ENCODE peak calls at places on chromosomes 4 and X, in four cellular contexts. A, H, J and T are unnamed samples.

GRCh38 chr4:85595098-85595775 is 120.3 kb downstream of the ARHGAP24 start:
- DNase-seq in H (no peak), A (no peak), J (no peak), T (no peak)

GRCh38 chr4:48546336-48546735 is 56.3 kb downstream of the ZAR1 start:
- DNase-seq in J (no peak), A (peak; percentile 37), H (peak; percentile 61), T (no peak)

GRCh38 chr4:8538703-8539567 is 41.3 kb upstream of the GPR78 start:
- DNase-seq in J (no peak), A (no peak), H (no peak), T (no peak)

GRCh38 chr4:145545538-145546224 is 64.0 kb downstream of the SMAD1 start:
- DNase-seq in A (no peak), H (no peak), J (peak; percentile 79), T (no peak)

GRCh38 chrX:2220296-2220695 is 280.5 kb downstream of the DHRSX start:
- DNase-seq in H (no peak), A (no peak), J (no peak), T (no peak)

GRCh38 chr4:173821031-173821430 is 291.0 kb upstream of the HAND2 start:
- DNase-seq in J (no peak), H (no peak), A (no peak), T (no peak)

GRCh38 chr4:92305878-92306520 is 2.2 kb downstream of the GRID2 start:
- DNase-seq in H (no peak), J (no peak), A (no peak), T (no peak)

GRCh38 chr4:77358315-77358928 is 201.4 kb downstream of the CCNG2 start:
- DNase-seq in A (no peak), H (peak; percentile 67), J (peak; percentile 35), T (no peak)

GRCh38 chr4:23476514-23477090 is 413.2 kb downstream of the PPARGC1A start:
- DNase-seq in A (no peak), J (no peak), H (no peak), T (no peak)

GRCh38 chr4:88689877-88690276 is 7.8 kb downstream of the NAP1L5 start:
- DNase-seq in J (no peak), H (no peak), A (no peak), T (no peak)

GRCh38 chrX:115177941-115178340 is 11.3 kb upstream of the RBMXL3 start:
- DNase-seq in A (no peak), H (no peak), J (no peak), T (no peak)

GRCh38 chr4:139301821-139302611 is at the start of gene NDUFC1:
- DNase-seq in A (peak; percentile 66), H (peak; percentile 86), J (peak; percentile 29), T (peak; percentile 81)

GRCh38 chr4:76485450-76485849 is 50.4 kb downstream of the SHROOM3 start:
- DNase-seq in J (no peak), A (no peak), H (no peak), T (no peak)

GRCh38 chr4:158094413-158095110 is 78.3 kb downstream of the GASK1B start:
- DNase-seq in J (no peak), A (no peak), H (no peak), T (no peak)

GRCh38 chr4:54064317-54065275 is at the start of gene CHIC2:
- DNase-seq in A (peak; percentile 91), H (peak; percentile 95), J (peak; percentile 92), T (peak; percentile 96)

GRCh38 chr4:185597532-185598188 is 62.4 kb upstream of the PDLIM3 start:
- DNase-seq in J (peak; percentile 57), H (peak; percentile 80), A (peak; percentile 55), T (peak; percentile 80)

GRCh38 chrX:46408553-46409407 is 136.4 kb downstream of the ZNF674 start:
- DNase-seq in A (peak; percentile 61), H (peak; percentile 55), J (peak; percentile 46), T (peak; percentile 79)

GRCh38 chrX:25034889-25035288 is 19.1 kb upstream of the ARX start:
- DNase-seq in H (no peak), J (no peak), A (no peak), T (no peak)

GRCh38 chr4:119825696-119826095 is 197.1 kb upstream of the PDE5A start:
- DNase-seq in A (no peak), J (no peak), H (no peak), T (no peak)

GRCh38 chr4:39950861-39951481 is 26.7 kb downstream of the PDS5A start:
- DNase-seq in J (no peak), H (no peak), A (no peak), T (no peak)

GRCh38 chrX:45771560-45772340 is 571.1 kb upstream of the DIPK2B start:
- DNase-seq in A (no peak), J (no peak), H (no peak), T (no peak)

GRCh38 chr4:104500452-104500851 is 5.8 kb upstream of the CXXC4 start:
- DNase-seq in A (no peak), J (no peak), H (no peak), T (no peak)

GRCh38 chr4:159382875-159383568 is 280.1 kb downstream of the RAPGEF2 start:
- DNase-seq in H (no peak), J (no peak), A (no peak), T (no peak)

GRCh38 chr4:162911349-162911748 is 255.3 kb downstream of the NAF1 start:
- DNase-seq in H (no peak), J (no peak), A (no peak), T (no peak)

GRCh38 chr4:145049241-145049640 is 48.8 kb downstream of the ANAPC10 start:
- DNase-seq in H (no peak), A (no peak), J (no peak), T (no peak)

GRCh38 chr4:145278341-145279121 is 98.1 kb upstream of the OTUD4 start:
- DNase-seq in A (no peak), J (no peak), H (no peak), T (no peak)

GRCh38 chr4:66906314-66906713 is 639.0 kb downstream of the CENPC start:
- DNase-seq in J (no peak), H (no peak), A (no peak), T (no peak)

GRCh38 chrX:112851806-112852205 is 11.2 kb upstream of the AMOT start:
- DNase-seq in J (no peak), H (no peak), A (no peak), T (no peak)

GRCh38 chr4:61200195-61200990 is at the start of gene ADGRL3:
- DNase-seq in A (peak; percentile 73), H (no peak), J (no peak), T (peak; percentile 51)

GRCh38 chr4:177155454-177155853 is 154.2 kb upstream of the NEIL3 start:
- DNase-seq in J (no peak), A (no peak), H (no peak), T (no peak)

GRCh38 chr4:86398187-86398586 is 38.3 kb upstream of the MAPK10 start:
- DNase-seq in J (no peak), H (no peak), A (no peak), T (no peak)

GRCh38 chr4:68406479-68406859 is 40.8 kb upstream of the TMPRSS11E start:
- DNase-seq in H (no peak), J (no peak), A (no peak), T (no peak)

GRCh38 chrX:45803383-45803921 is 602.8 kb upstream of the DIPK2B start:
- DNase-seq in J (no peak), H (no peak), A (no peak), T (no peak)

GRCh38 chr4:152126233-152126632 is 365.4 kb upstream of the GATB start:
- DNase-seq in H (no peak), A (no peak), J (no peak), T (no peak)

GRCh38 chr4:152193059-152193458 is 342.8 kb downstream of the FBXW7 start:
- DNase-seq in A (no peak), J (no peak), H (no peak), T (no peak)

GRCh38 chrX:102599950-102600579 is 750 bp downstream of the ARMCX5 start:
- DNase-seq in H (no peak), A (no peak), J (no peak), T (no peak)

GRCh38 chrX:80879916-80880315 is 70.2 kb upstream of the BRWD3 start:
- DNase-seq in H (no peak), A (no peak), J (peak; percentile 3), T (no peak)